ENCODE peak calls at places on chromosomes 3 and 15, in four cellular contexts. H is WERI-Rb-1, J is lower lobe of right lung, I is GM23338. X is an unnamed sample.

GRCh38 chr3:168467085-168467714 is 371.5 kb upstream of the GOLIM4 start:
- DNase-seq in H (peak; percentile 39), J (no peak), I (peak; percentile 76), X (peak; percentile 45)

GRCh38 chr15:88803241-88803919 is at the start of gene ACAN:
- DNase-seq in H (peak; percentile 20), J (no peak), I (peak; percentile 77), X (no peak)

GRCh38 chr3:124234852-124235252 is 242.9 kb upstream of the ROPN1 start:
- DNase-seq in H (no peak), J (no peak), I (no peak), X (no peak)

GRCh38 chr15:72205273-72205672 is 7.7 kb upstream of the GRAMD2A start:
- DNase-seq in H (no peak), J (no peak), I (no peak), X (no peak)

GRCh38 chr3:106332884-106333283 is 464.1 kb upstream of the CBLB start:
- DNase-seq in H (no peak), J (no peak), I (peak; percentile 24), X (peak; percentile 49)

GRCh38 chr3:37096292-37096691 is 78.1 kb downstream of the LRRFIP2 start:
- DNase-seq in H (no peak), J (no peak), I (peak; percentile 50), X (peak; percentile 53)

GRCh38 chr15:39269352-39269751 is 311.5 kb upstream of the THBS1 start:
- DNase-seq in H (no peak), J (no peak), I (no peak), X (no peak)

GRCh38 chr3:190097617-190098016 is 23.1 kb downstream of the P3H2 start:
- DNase-seq in H (peak; percentile 7), J (no peak), I (peak; percentile 57), X (no peak)

GRCh38 chr15:90001683-90002427 is 731 bp downstream of the ZNF710 start:
- DNase-seq in H (peak; percentile 38), J (peak; percentile 79), I (peak; percentile 83), X (peak; percentile 54)

GRCh38 chr3:48631516-48632448 is 3.5 kb downstream of the SLC26A6 start:
- DNase-seq in H (no peak), J (no peak), I (no peak), X (no peak)

GRCh38 chr3:66432041-66432766 is 68.6 kb downstream of the LRIG1 start:
- DNase-seq in H (no peak), J (no peak), I (no peak), X (no peak)

GRCh38 chr15:74964794-74965193 is 8.2 kb upstream of the RPP25 start:
- DNase-seq in H (peak; percentile 34), J (no peak), I (no peak), X (peak; percentile 30)

DNA sequence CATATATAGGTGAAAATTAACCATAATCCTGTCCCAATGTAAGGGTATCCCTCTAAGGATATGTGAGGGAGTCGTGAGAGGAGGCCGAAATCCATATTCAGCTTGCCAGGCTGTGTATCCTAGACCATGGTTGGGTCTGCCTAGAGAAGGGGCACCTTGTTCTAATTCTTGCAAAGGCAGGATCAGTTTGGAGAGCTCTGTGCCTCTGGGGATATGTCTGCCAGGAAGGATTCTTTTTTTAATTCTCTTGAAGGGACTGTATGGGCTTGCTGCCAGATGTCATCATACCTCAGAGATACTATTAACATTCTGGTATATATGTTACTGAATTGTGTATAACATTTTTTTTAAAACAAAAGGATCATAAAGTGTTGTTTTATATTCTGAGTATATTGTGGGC is 2.4 kb downstream of the ATP1B3 start:
- DNase-seq in H (no peak), J (no peak), I (no peak), X (peak; percentile 36)
- H3K4me3 ChIP-seq in H (no peak overlapping the region), J (peak overlapping the region; percentile 83), I (peak overlapping the region; percentile 71), X (peak overlapping the region; percentile 67)

DNA sequence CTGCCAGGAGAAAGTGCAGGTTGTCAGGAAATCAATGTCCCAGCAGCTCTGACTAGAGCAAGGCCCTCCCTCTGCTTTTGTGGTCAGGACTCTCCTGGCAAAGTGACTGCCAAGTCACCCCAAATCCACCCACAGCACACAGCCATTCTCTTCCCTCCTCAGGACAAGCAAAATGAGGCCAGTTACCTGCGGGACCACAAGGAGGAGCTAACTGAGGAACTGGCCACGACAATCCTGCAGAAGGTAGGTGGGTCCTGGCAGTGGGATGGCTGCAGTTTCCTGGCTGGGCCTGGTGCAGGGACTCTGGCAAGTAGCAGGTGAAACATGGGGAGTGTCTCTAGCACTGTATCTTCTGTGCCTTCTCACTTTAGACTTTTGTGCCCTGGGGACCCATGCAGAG is 142.5 kb upstream of the EIF1B start:
- DNase-seq in H (no peak), J (no peak), I (peak; percentile 72), X (no peak)
- TF ChIP-seq CTCF in H (peak; percentile 22), J (no peak), I (peak; percentile 73), X (no peak)

DNA sequence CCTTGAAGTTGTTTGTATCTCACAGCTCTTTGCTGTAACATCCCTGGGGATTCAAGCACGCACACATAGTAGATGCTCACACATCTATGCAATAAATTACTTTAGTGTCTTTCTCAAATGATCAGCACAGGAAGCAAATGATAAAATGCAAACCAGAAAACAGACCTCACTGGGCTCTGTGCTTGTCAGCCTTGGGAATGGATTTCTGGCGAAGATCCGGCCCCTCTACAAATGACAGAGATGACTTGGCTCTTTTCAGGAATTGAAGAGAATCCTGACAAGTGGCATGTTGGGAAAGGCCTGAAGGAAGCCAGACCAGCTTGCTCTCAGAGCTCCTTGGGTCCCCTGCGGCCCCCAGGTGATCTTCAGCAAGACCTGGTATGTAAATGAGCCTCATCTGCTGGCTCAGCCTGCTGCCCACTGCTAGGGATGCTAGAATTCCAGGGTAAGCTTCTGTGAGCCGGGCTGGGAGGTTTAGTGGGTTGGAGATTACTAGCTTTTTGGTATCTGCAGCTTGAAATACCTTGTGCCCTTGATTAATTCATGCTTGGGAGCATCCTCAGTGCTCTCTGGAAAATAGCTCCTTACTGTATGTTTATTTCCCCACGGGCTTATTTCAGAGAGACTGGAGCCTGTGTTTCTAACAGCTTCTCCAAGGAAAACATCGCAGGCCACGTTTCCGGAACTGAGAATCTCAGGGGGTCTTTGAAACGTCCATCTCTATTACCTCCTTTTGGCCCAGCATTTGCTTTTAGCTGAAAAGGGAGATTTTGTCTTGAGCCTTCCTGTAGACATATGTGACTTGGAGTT is 54.2 kb downstream of the LPP start:
- DNase-seq in H (peak; percentile 22), J (no peak), I (peak; percentile 65), X (no peak)
- H3K4me3 ChIP-seq in H (no peak overlapping the region), J (no peak overlapping the region), I (no peak overlapping the region), X (no peak overlapping the region)

GRCh38 chr3:174126990-174127758 is 729.6 kb downstream of the NLGN1 start:
- DNase-seq in H (no peak), J (no peak), I (no peak), X (no peak)
- TF ChIP-seq CTCF in H (no peak), J (no peak), I (no peak), X (no peak)

DNA sequence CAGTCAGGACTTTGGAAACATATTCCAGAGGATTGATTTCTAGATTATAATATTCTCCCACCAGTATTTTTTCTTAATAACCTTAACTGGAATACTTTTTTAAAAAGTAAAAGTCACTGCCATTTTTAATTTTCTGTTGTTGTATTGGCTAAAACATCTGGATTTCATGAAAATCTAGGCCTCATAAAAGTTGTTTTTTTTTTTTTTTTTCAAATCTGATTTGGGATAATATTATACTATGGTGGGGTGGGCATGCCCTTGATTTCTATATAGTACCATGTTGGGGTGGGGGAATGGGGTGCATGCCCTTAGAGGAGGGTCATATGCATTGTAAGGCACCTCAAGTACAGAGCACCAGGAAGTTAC is 9.1 kb downstream of the TPM1 start:
- DNase-seq in H (no peak), J (no peak), I (no peak), X (no peak)
- H3K4me3 ChIP-seq in H (no peak overlapping the region), J (no peak overlapping the region), I (no peak overlapping the region), X (no peak overlapping the region)

DNA sequence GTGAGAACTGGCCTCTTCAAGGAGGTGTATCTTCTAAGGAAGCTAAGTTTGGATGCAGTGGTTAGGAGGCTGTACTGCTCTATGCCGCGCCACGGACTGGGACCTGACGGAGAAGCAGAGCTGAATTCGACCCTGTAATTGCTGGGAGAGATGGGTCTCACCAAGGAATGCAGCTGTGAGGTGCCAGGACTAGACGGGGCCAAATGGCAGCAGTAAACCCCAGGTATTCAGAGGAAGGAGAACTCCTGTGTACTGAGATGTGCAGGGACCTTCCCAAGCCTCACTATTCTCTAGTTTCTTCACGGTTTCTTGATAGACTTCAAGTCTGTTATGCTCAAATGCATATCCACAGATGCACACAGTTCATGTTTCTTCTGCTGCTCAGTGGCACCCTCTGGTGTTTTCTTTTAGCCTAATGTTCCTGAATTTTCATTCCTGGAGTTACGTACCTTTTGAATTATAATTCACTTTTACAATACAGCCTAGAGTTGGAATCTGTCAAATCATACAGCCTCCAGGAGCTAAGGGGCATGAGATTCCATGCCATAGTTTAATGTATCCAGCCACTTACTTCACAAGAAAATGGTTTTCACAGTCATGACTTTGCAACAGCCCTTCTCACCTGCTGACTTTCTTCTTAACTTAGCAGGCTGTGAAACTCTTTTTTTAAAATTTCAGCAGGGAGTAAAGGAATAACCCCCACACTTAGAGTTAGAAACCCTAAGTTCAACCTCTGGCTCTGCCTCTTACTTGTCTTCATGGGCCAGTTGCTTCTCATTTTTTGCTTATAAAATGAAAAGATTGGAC is 61.8 kb downstream of the GLDN start:
- DNase-seq in H (no peak), J (no peak), I (peak; percentile 48), X (peak; percentile 55)
- TF ChIP-seq CTCF in H (peak; percentile 69), J (peak; percentile 45), I (peak; percentile 66), X (peak; percentile 72)